ENCODE peak calls at places on chromosome 16, in nine cellular contexts. One of them, this sample, is unnamed.

GRCh38 chr16:85639529-85640253 is 26.6 kb downstream of the GSE1 start:
- DNase-seq in neural progenitor cell: no peak
- DNase-seq in sigmoid colon: peak; percentile 91
- DNase-seq in A549: no peak
- DNase-seq in IMR-90: no peak
- DNase-seq in Panc1: no peak
- DNase-seq in uterus: no peak
- DNase-seq in stomach: peak; percentile 78
- DNase-seq in heart right ventricle: peak; percentile 80
- DNase-seq in this sample: no peak

GRCh38 chr16:75502916-75503605 is 7.8 kb upstream of the CHST6 start:
- DNase-seq in neural progenitor cell: no peak
- DNase-seq in sigmoid colon: no peak
- DNase-seq in A549: no peak
- DNase-seq in IMR-90: no peak
- DNase-seq in Panc1: no peak
- DNase-seq in uterus: no peak
- DNase-seq in stomach: no peak
- DNase-seq in heart right ventricle: no peak
- DNase-seq in this sample: no peak

GRCh38 chr16:31009894-31010293 is 544 bp downstream of the STX1B start:
- DNase-seq in neural progenitor cell: peak; percentile 38
- DNase-seq in sigmoid colon: no peak
- DNase-seq in A549: no peak
- DNase-seq in IMR-90: no peak
- DNase-seq in Panc1: no peak
- DNase-seq in uterus: no peak
- DNase-seq in stomach: no peak
- DNase-seq in heart right ventricle: no peak
- DNase-seq in this sample: no peak

GRCh38 chr16:50680556-50680893 is 587 bp downstream of the SNX20 start:
- DNase-seq in neural progenitor cell: no peak
- DNase-seq in sigmoid colon: no peak
- DNase-seq in A549: no peak
- DNase-seq in IMR-90: no peak
- DNase-seq in Panc1: no peak
- DNase-seq in uterus: no peak
- DNase-seq in stomach: no peak
- DNase-seq in heart right ventricle: no peak
- DNase-seq in this sample: no peak

GRCh38 chr16:17225551-17225950 is 245.2 kb downstream of the XYLT1 start:
- DNase-seq in neural progenitor cell: no peak
- DNase-seq in sigmoid colon: no peak
- DNase-seq in A549: no peak
- DNase-seq in IMR-90: peak; percentile 13
- DNase-seq in Panc1: no peak
- DNase-seq in uterus: no peak
- DNase-seq in stomach: no peak
- DNase-seq in heart right ventricle: no peak
- DNase-seq in this sample: no peak

GRCh38 chr16:67162439-67163163 is 1.9 kb upstream of the HSF4 start:
- DNase-seq in neural progenitor cell: no peak
- DNase-seq in sigmoid colon: no peak
- DNase-seq in A549: no peak
- DNase-seq in IMR-90: no peak
- DNase-seq in Panc1: no peak
- DNase-seq in uterus: no peak
- DNase-seq in stomach: no peak
- DNase-seq in heart right ventricle: no peak
- DNase-seq in this sample: no peak

GRCh38 chr16:78461496-78461938 is 362.1 kb downstream of the WWOX start:
- DNase-seq in neural progenitor cell: no peak
- DNase-seq in sigmoid colon: no peak
- DNase-seq in A549: no peak
- DNase-seq in IMR-90: no peak
- DNase-seq in Panc1: no peak
- DNase-seq in uterus: no peak
- DNase-seq in stomach: no peak
- DNase-seq in heart right ventricle: no peak
- DNase-seq in this sample: no peak

GRCh38 chr16:87487361-87487924 is 5.4 kb downstream of the ZCCHC14 start:
- DNase-seq in neural progenitor cell: peak; percentile 65
- DNase-seq in sigmoid colon: no peak
- DNase-seq in A549: no peak
- DNase-seq in IMR-90: no peak
- DNase-seq in Panc1: no peak
- DNase-seq in uterus: no peak
- DNase-seq in stomach: peak; percentile 79
- DNase-seq in heart right ventricle: peak; percentile 48
- DNase-seq in this sample: no peak

GRCh38 chr16:3670711-3671110 is 16.2 kb downstream of the DNASE1 start:
- DNase-seq in neural progenitor cell: no peak
- DNase-seq in sigmoid colon: no peak
- DNase-seq in A549: no peak
- DNase-seq in IMR-90: no peak
- DNase-seq in Panc1: no peak
- DNase-seq in uterus: no peak
- DNase-seq in stomach: no peak
- DNase-seq in heart right ventricle: no peak
- DNase-seq in this sample: no peak

GRCh38 chr16:3671424-3671823 is 16.9 kb downstream of the DNASE1 start:
- DNase-seq in neural progenitor cell: no peak
- DNase-seq in sigmoid colon: no peak
- DNase-seq in A549: no peak
- DNase-seq in IMR-90: no peak
- DNase-seq in Panc1: no peak
- DNase-seq in uterus: no peak
- DNase-seq in stomach: no peak
- DNase-seq in heart right ventricle: no peak
- DNase-seq in this sample: no peak

GRCh38 chr16:3672571-3673041 is 18.1 kb downstream of the DNASE1 start:
- DNase-seq in neural progenitor cell: no peak
- DNase-seq in sigmoid colon: no peak
- DNase-seq in A549: no peak
- DNase-seq in IMR-90: no peak
- DNase-seq in Panc1: no peak
- DNase-seq in uterus: no peak
- DNase-seq in stomach: no peak
- DNase-seq in heart right ventricle: no peak
- DNase-seq in this sample: no peak

GRCh38 chr16:3668626-3669025 is 14.1 kb downstream of the DNASE1 start:
- DNase-seq in neural progenitor cell: no peak
- DNase-seq in sigmoid colon: no peak
- DNase-seq in A549: no peak
- DNase-seq in IMR-90: no peak
- DNase-seq in Panc1: no peak
- DNase-seq in uterus: no peak
- DNase-seq in stomach: no peak
- DNase-seq in heart right ventricle: no peak
- DNase-seq in this sample: no peak

DNA sequence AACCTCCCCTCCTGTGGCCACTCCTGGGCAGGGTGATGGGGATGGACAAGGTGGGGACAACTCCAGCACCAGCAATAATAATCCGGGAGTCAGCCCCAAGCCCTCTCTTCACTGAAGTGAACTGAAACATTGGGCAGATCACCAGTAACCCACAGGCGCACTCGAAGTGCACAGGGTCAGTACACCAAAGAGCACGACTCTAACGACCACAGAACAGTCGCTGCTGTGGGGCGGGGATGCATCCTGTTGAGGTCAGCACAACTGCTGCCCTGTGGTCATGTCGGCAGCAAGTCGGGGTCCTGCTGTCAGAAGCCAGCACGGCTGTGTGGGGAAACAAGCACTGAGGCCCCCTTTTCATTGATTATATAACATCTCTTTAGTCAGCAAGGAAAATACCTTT is 14.6 kb downstream of the DNASE1 start:
- DNase-seq in neural progenitor cell: no peak
- DNase-seq in sigmoid colon: no peak
- DNase-seq in A549: no peak
- DNase-seq in IMR-90: no peak
- DNase-seq in Panc1: no peak
- DNase-seq in uterus: no peak
- DNase-seq in stomach: no peak
- DNase-seq in heart right ventricle: no peak
- DNase-seq in this sample: no peak
- TF ChIP-seq CTCF in neural progenitor cell: no peak
- TF ChIP-seq CTCF in sigmoid colon: no peak
- TF ChIP-seq CTCF in A549: no peak
- TF ChIP-seq CTCF in IMR-90: no peak
- TF ChIP-seq CTCF in Panc1: no peak
- TF ChIP-seq CTCF in uterus: no peak
- TF ChIP-seq CTCF in stomach: no peak
- TF ChIP-seq CTCF in heart right ventricle: no peak
- TF ChIP-seq CTCF in this sample: no peak

GRCh38 chr16:56988161-56988947 is 1.0 kb upstream of the NLRC5 start:
- DNase-seq in neural progenitor cell: no peak
- DNase-seq in sigmoid colon: no peak
- DNase-seq in A549: no peak
- DNase-seq in IMR-90: peak; percentile 37
- DNase-seq in Panc1: no peak
- DNase-seq in uterus: no peak
- DNase-seq in stomach: no peak
- DNase-seq in heart right ventricle: no peak
- DNase-seq in this sample: no peak

GRCh38 chr16:56993204-56993603 is 3.8 kb downstream of the NLRC5 start:
- DNase-seq in neural progenitor cell: no peak
- DNase-seq in sigmoid colon: no peak
- DNase-seq in A549: no peak
- DNase-seq in IMR-90: peak; percentile 36
- DNase-seq in Panc1: no peak
- DNase-seq in uterus: no peak
- DNase-seq in stomach: no peak
- DNase-seq in heart right ventricle: no peak
- DNase-seq in this sample: no peak

GRCh38 chr16:56988948-56989945 is at the start of gene NLRC5:
- DNase-seq in neural progenitor cell: peak; percentile 78
- DNase-seq in sigmoid colon: peak; percentile 91
- DNase-seq in A549: peak; percentile 86
- DNase-seq in IMR-90: peak; percentile 78
- DNase-seq in Panc1: no peak
- DNase-seq in uterus: peak; percentile 83
- DNase-seq in stomach: peak; percentile 92
- DNase-seq in heart right ventricle: peak; percentile 85
- DNase-seq in this sample: peak; percentile 89

GRCh38 chr16:56989988-56990387 is 631 bp downstream of the NLRC5 start:
- DNase-seq in neural progenitor cell: no peak
- DNase-seq in sigmoid colon: no peak
- DNase-seq in A549: no peak
- DNase-seq in IMR-90: no peak
- DNase-seq in Panc1: no peak
- DNase-seq in uterus: no peak
- DNase-seq in stomach: no peak
- DNase-seq in heart right ventricle: no peak
- DNase-seq in this sample: no peak

DNA sequence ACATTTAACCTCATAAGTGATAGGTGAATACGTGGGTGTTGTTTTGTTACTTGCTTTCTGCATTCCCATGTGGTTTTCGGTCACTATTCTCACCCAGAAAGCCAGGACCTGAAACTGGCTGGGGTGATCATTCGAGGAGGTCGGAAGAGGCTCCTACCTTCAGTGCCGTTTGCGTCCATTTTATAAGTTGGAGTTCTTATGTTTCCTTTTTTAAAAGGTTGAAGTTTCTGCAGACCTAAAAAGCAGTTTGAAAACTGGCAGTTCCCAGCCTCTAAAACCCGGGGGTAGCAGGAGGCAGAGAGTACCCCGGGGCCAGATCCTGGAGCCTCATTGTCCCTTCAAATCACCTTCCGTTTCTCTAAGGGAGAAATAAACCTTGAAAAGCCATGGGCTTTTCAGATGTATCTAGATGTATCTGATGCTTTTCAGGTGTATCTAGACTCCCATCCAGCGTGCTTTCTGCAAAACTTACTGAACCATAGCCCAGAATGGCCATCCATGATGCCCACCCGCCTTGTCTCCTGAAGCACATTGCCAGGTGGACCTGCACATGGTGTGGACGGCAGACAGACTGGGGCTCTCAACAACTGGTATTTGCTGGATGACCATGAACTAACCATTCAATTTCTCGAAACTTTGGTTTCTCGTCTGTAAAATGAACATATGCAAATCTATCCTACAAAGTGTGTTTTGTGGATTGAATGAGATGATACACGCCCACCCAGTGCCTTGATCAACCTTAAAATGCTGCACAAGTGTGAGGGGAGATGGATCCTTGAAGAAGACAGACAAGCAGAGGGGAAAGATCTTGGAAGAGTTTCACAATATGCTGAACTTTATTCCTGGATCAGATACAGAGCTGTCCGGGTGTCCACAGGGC is 1.3 kb downstream of the NLRC5 start:
- DNase-seq in neural progenitor cell: no peak
- DNase-seq in sigmoid colon: peak; percentile 40
- DNase-seq in A549: no peak
- DNase-seq in IMR-90: no peak
- DNase-seq in Panc1: no peak
- DNase-seq in uterus: no peak
- DNase-seq in stomach: no peak
- DNase-seq in heart right ventricle: no peak
- DNase-seq in this sample: no peak
- H3K27ac ChIP-seq in neural progenitor cell: no peak overlapping the region
- H3K27ac ChIP-seq in sigmoid colon: peak overlapping the region; percentile 79
- H3K27ac ChIP-seq in A549: no peak overlapping the region
- H3K27ac ChIP-seq in IMR-90: no peak overlapping the region
- H3K27ac ChIP-seq in Panc1: no peak overlapping the region
- H3K27ac ChIP-seq in uterus: peak overlapping the region; percentile 94
- H3K27ac ChIP-seq in stomach: peak overlapping the region; percentile 82
- H3K27ac ChIP-seq in heart right ventricle: peak overlapping the region; percentile 86
- H3K27ac ChIP-seq in this sample: no peak overlapping the region

GRCh38 chr16:89174055-89174827 is 2.7 kb downstream of the CDH15 start:
- DNase-seq in neural progenitor cell: no peak
- DNase-seq in sigmoid colon: no peak
- DNase-seq in A549: no peak
- DNase-seq in IMR-90: no peak
- DNase-seq in Panc1: no peak
- DNase-seq in uterus: no peak
- DNase-seq in stomach: no peak
- DNase-seq in heart right ventricle: no peak
- DNase-seq in this sample: no peak

GRCh38 chr16:89173629-89173921 is 2.0 kb downstream of the CDH15 start:
- DNase-seq in neural progenitor cell: no peak
- DNase-seq in sigmoid colon: no peak
- DNase-seq in A549: no peak
- DNase-seq in IMR-90: no peak
- DNase-seq in Panc1: no peak
- DNase-seq in uterus: no peak
- DNase-seq in stomach: no peak
- DNase-seq in heart right ventricle: no peak
- DNase-seq in this sample: no peak

GRCh38 chr16:89175280-89176146 is 4.0 kb downstream of the CDH15 start:
- DNase-seq in neural progenitor cell: no peak
- DNase-seq in sigmoid colon: no peak
- DNase-seq in A549: no peak
- DNase-seq in IMR-90: no peak
- DNase-seq in Panc1: no peak
- DNase-seq in uterus: no peak
- DNase-seq in stomach: no peak
- DNase-seq in heart right ventricle: no peak
- DNase-seq in this sample: no peak

GRCh38 chr16:89176147-89176690 is 4.7 kb downstream of the CDH15 start:
- DNase-seq in neural progenitor cell: no peak
- DNase-seq in sigmoid colon: no peak
- DNase-seq in A549: no peak
- DNase-seq in IMR-90: no peak
- DNase-seq in Panc1: no peak
- DNase-seq in uterus: no peak
- DNase-seq in stomach: no peak
- DNase-seq in heart right ventricle: no peak
- DNase-seq in this sample: no peak

DNA sequence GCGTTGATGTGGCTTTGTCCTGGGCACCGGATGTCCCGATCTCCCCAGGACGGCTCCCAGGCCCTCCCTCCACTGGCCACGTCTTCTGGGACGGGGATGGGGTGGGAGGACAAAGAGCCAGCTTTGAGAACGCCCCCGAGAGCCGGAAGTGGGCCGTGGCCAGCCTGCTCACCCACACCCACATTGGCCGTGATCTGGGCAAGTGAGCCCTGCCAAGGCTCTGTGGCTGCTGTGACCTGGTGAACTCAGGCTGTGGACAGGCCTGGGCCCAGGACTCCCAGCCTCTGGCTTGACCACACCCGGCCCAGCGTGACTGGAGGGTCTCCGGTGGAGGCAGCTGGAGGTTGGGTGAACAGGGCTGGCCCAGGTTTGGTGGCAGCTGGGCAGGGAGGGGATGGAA is 3.3 kb downstream of the CDH15 start:
- DNase-seq in neural progenitor cell: no peak
- DNase-seq in sigmoid colon: no peak
- DNase-seq in A549: no peak
- DNase-seq in IMR-90: no peak
- DNase-seq in Panc1: no peak
- DNase-seq in uterus: no peak
- DNase-seq in stomach: no peak
- DNase-seq in heart right ventricle: no peak
- DNase-seq in this sample: no peak
- H3K4me3 ChIP-seq in neural progenitor cell: no peak overlapping the region
- H3K4me3 ChIP-seq in sigmoid colon: no peak overlapping the region
- H3K4me3 ChIP-seq in A549: no peak overlapping the region
- H3K4me3 ChIP-seq in IMR-90: no peak overlapping the region
- H3K4me3 ChIP-seq in Panc1: no peak overlapping the region
- H3K4me3 ChIP-seq in uterus: no peak overlapping the region
- H3K4me3 ChIP-seq in stomach: no peak overlapping the region
- H3K4me3 ChIP-seq in heart right ventricle: no peak overlapping the region
- H3K4me3 ChIP-seq in this sample: no peak overlapping the region

DNA sequence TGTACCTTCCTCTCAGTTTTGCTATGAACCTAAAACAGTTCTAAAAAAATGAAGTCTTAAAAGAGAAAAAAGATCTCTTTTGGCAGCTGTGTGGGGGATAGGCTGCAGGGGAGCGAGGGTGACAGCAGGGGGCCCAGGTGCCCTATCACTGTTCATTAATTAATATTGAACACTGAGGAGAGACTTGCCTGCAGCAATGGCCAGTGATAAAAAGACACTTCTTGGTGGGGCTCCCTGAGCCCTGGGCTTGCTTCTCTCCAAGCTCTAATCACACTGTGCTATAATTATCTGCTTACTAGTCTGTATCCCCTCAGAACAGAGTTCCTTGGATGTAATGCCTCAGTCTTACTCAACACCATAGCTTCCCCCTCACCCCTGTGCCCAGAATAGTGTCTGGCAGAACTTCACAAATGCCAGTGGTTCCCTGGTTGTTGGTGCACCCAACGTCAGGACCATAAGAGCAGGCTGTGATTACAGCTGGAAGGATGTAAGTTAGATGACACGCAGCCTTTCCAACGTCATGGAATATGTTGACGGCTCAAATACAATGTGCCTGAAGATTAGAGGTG is 52.0 kb upstream of the IRX6 start:
- DNase-seq in neural progenitor cell: no peak
- DNase-seq in sigmoid colon: no peak
- DNase-seq in A549: no peak
- DNase-seq in IMR-90: no peak
- DNase-seq in Panc1: no peak
- DNase-seq in uterus: no peak
- DNase-seq in stomach: no peak
- DNase-seq in heart right ventricle: peak; percentile 27
- DNase-seq in this sample: no peak
- TF ChIP-seq CTCF in neural progenitor cell: no peak
- TF ChIP-seq CTCF in sigmoid colon: no peak
- TF ChIP-seq CTCF in A549: no peak
- TF ChIP-seq CTCF in IMR-90: no peak
- TF ChIP-seq CTCF in Panc1: no peak
- TF ChIP-seq CTCF in uterus: no peak
- TF ChIP-seq CTCF in stomach: no peak
- TF ChIP-seq CTCF in heart right ventricle: no peak
- TF ChIP-seq CTCF in this sample: no peak

This sample was measured in coronary artery.